ENCODE peak calls at places on chromosomes 5 and 9, in ten cellular contexts. X is small intestine, E is transverse colon, U is mammary epithelial cell, O is A549, J is neural progenitor cell, I is heart right ventricle, P is aorta, A is A673, G is adrenal gland. C is an unnamed sample. For H3K9me3, the result is how much of the 10 kb centered on the place peaks cover.

GRCh38 chr9:35687972-35688557 is 1.7 kb downstream of the TPM2 start:
- DNase-seq in X (no peak), E (no peak), U (no peak), O (no peak), J (no peak), I (peak), P (no peak), A (no peak), G (no peak), C (no peak)

GRCh38 chr5:57915536-57915935 is 432.9 kb upstream of the ACTBL2 start:
- DNase-seq in X (no peak), E (no peak), U (no peak), O (no peak), J (no peak), I (no peak), P (no peak), A (no peak), G (no peak), C (no peak)

GRCh38 chr5:53503819-53504218 is 23.4 kb downstream of the FST start:
- DNase-seq in X (no peak), E (no peak), U (no peak), O (no peak), J (no peak), I (no peak), P (no peak), A (peak), G (no peak), C (no peak)

GRCh38 chr9:79611091-79611614 is 39.4 kb downstream of the TLE4 start:
- DNase-seq in X (no peak), E (no peak), U (peak), O (no peak), J (peak), I (no peak), P (no peak), A (peak), G (peak), C (no peak)

GRCh38 chr5:126464016-126464415 is 40.8 kb downstream of the GRAMD2B start:
- DNase-seq in X (no peak), E (no peak), U (no peak), O (no peak), J (no peak), I (no peak), P (no peak), A (no peak), G (no peak), C (no peak)

GRCh38 chr5:138610468-138611294 is 35.5 kb upstream of the HSPA9 start:
- DNase-seq in X (no peak), E (no peak), U (no peak), O (peak), J (peak), I (peak), P (no peak), A (no peak), G (no peak), C (no peak)

GRCh38 chr5:78399115-78399514 is 38.7 kb downstream of the SCAMP1 start:
- DNase-seq in X (no peak), E (no peak), U (no peak), O (no peak), J (no peak), I (no peak), P (no peak), A (no peak), G (no peak), C (no peak)

GRCh38 chr5:30042677-30043076 is 1150.8 kb upstream of the CDH6 start:
- DNase-seq in X (no peak), E (no peak), U (no peak), O (no peak), J (no peak), I (no peak), P (no peak), A (no peak), G (no peak), C (no peak)

GRCh38 chr9:12961276-12961809 is 186.5 kb downstream of the LURAP1L start:
- DNase-seq in X (no peak), E (no peak), U (no peak), O (no peak), J (no peak), I (no peak), P (no peak), A (no peak), G (no peak), C (no peak)

GRCh38 chr5:140806834-140807775 is at the start of gene PCDHA4:
- DNase-seq in X (no peak), E (peak), U (peak), O (peak), J (peak), I (no peak), P (peak), A (peak), G (no peak), C (no peak)

GRCh38 chr9:2904242-2904930 is 60.5 kb upstream of the PUM3 start:
- DNase-seq in X (no peak), E (no peak), U (no peak), O (no peak), J (peak), I (no peak), P (no peak), A (no peak), G (no peak), C (no peak)

GRCh38 chr5:38780950-38781349 is 64.9 kb upstream of the OSMR start:
- DNase-seq in X (peak), E (peak), U (peak), O (no peak), J (no peak), I (peak), P (no peak), A (peak), G (peak), C (no peak)

GRCh38 chr9:115575147-115575546 is 457.2 kb upstream of the TNC start:
- DNase-seq in X (no peak), E (no peak), U (no peak), O (no peak), J (no peak), I (no peak), P (no peak), A (no peak), G (no peak), C (no peak)

GRCh38 chr5:179110528-179110927 is 50.4 kb downstream of the ZNF354C start:
- DNase-seq in X (no peak), E (no peak), U (no peak), O (no peak), J (no peak), I (no peak), P (no peak), A (no peak), G (no peak), C (no peak)
- H3K9me3 ChIP-seq in X (under half), E (under half), U (under half), O (under half), J (under half), I (half or more), P (under half), A (under half), G (under half), C (under half)

DNA sequence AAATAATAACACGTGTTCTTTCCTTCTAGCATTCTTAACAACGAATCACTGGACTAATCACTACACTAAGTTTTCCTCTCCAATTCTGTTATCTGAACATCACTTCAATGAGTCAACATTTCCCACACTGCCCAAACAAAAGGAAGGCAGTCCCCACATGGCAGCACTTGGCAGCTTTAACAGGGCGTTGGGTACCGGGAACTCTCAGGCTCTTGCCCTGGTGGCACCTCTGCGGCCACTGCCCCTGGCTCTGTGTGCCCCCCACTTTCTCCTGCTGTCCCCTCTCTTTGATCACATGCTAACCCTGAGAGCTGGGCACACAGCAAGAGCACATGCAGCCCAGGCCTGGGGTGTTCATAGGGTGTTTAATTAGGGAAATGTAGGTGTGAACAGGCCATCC is 15.7 kb downstream of the SLC6A3 start:
- DNase-seq in X (no peak), E (no peak), U (no peak), O (no peak), J (no peak), I (no peak), P (peak), A (no peak), G (no peak), C (no peak)
- H3K9me3 ChIP-seq in X (under half), E (under half), U (under half), O (under half), J (under half), I (half or more), P (under half), A (under half), G (under half), C (under half)

DNA sequence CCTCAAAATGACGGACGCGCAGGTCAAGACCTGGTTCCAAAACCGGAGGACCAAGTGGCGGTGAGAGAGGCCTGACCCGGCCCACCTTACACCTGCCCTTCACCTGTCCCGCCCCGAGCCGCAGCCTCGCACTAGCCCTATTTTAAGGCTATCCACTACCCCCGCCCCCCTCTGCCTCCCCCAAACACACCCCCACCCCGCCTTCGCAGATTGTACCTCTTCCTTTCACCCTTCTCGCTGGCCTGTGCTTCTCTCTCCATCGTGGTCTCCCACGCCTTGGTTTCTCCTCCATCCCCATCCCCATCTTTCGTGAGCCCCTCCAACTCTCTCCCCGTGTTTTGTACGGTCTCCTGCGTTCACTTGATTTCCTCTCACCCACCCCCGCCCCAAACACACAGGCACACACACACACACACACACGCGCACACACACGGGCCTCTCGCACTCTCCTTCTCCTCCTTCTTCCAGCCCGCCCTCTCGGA is 1.3 kb downstream of the TLX3 start:
- DNase-seq in X (no peak), E (no peak), U (no peak), O (no peak), J (no peak), I (no peak), P (no peak), A (no peak), G (no peak), C (no peak)
- H3K9me3 ChIP-seq in X (under half), E (under half), U (under half), O (under half), J (under half), I (under half), P (under half), A (under half), G (under half), C (under half)

DNA sequence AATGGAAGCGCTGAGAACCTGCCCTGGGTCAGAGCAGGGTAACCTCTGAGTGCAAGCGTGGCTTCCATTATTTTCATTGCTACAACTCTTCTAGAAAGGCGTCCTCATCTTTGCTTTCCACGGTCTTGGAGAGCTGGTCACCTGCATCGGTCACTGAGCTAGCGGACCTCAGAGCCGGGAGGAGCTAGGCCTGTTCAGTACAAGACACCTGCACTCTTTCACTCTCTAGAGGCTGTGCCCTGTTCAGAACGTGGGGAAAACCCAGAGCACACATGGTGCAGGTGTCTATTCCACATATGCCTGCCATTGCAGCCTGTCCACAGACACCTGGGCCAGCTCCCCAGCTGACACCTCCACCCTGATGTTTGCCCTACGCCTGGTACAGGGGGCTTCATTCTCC is 147.8 kb upstream of the IRX2 start:
- DNase-seq in X (no peak), E (no peak), U (no peak), O (no peak), J (no peak), I (no peak), P (no peak), A (no peak), G (no peak), C (no peak)
- H3K9me3 ChIP-seq in X (under half), E (under half), U (under half), O (under half), J (under half), I (under half), P (under half), A (under half), G (under half), C (under half)

DNA sequence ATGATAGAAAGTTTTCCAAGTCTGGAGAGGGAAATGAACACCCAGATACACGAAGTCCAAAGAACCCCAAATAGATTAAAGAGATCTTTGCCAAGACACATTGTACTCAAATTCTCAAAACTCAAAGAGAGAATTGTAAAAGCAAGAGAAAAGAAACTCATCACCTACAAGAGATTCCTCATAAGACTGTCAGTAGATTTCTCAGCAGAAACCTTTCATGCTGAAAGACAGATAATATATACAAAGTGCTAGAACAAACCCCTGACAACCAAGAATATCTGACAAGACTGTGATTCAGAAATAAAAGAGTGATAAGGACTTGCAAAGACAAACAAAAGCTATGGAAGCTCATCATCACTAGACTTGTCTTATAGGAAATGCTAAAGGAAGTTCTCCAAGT is 326.7 kb upstream of the ZNF608 start:
- DNase-seq in X (no peak), E (no peak), U (no peak), O (no peak), J (no peak), I (no peak), P (no peak), A (no peak), G (no peak), C (no peak)
- H3K9me3 ChIP-seq in X (under half), E (under half), U (under half), O (under half), J (under half), I (under half), P (under half), A (under half), G (under half), C (under half)

DNA sequence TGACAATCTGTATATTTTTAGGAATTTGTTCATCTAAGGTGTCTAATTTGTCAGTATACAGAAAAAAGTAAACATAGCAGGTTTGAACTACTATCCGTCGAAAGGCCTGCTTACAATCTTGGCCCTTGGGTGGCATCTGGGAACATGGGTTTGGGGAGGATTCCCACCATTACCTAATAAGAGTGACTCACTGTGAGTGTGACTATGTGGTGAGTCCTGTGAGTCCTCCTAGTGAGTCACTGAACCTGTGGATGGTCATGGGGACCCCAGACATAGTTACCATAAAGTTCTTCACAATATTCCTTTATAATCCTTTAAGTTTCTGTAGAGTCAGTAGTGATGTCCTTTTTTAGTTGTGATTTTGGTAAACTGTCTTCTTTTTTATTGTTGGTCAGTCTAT is 37.0 kb downstream of the RNF130 start:
- DNase-seq in X (no peak), E (no peak), U (peak), O (no peak), J (no peak), I (no peak), P (no peak), A (no peak), G (no peak), C (no peak)
- H3K9me3 ChIP-seq in X (under half), E (under half), U (under half), O (under half), J (under half), I (under half), P (under half), A (under half), G (under half), C (under half)

GRCh38 chr5:132246806-132247205 is 10.7 kb upstream of the PDLIM4 start:
- DNase-seq in X (no peak), E (no peak), U (no peak), O (no peak), J (no peak), I (no peak), P (no peak), A (no peak), G (no peak), C (no peak)

GRCh38 chr5:132243366-132243977 is 14.0 kb upstream of the PDLIM4 start:
- DNase-seq in X (peak), E (peak), U (peak), O (no peak), J (no peak), I (no peak), P (peak), A (no peak), G (no peak), C (no peak)

GRCh38 chr5:132251220-132251725 is 6.2 kb upstream of the PDLIM4 start:
- DNase-seq in X (no peak), E (peak), U (no peak), O (no peak), J (no peak), I (peak), P (peak), A (no peak), G (no peak), C (no peak)

GRCh38 chr5:132250547-132250946 is 6.9 kb upstream of the PDLIM4 start:
- DNase-seq in X (no peak), E (no peak), U (no peak), O (no peak), J (peak), I (peak), P (peak), A (no peak), G (no peak), C (no peak)

DNA sequence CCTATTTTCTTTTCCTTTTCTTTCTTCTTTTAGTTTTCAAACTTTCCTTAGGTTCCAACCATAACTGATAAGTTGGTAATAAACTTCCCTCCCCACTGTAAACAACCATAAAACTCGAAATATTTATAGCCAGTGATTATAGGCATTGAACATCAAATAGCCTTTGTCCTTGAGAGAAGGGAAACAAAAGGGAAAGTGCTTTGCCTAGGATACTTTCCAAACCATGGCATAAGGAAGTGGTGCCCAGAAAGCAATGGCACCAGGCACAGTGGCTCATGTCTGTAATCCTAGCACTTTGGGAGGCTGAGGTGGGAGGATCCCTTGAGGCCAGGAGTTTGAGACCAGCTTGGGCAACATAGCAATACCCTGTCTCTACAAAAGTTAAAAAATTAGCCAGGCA is 11.9 kb upstream of the PDLIM4 start:
- DNase-seq in X (peak), E (no peak), U (no peak), O (no peak), J (no peak), I (no peak), P (no peak), A (no peak), G (no peak), C (no peak)
- H3K9me3 ChIP-seq in X (under half), E (under half), U (under half), O (under half), J (under half), I (under half), P (under half), A (under half), G (under half), C (under half)

DNA sequence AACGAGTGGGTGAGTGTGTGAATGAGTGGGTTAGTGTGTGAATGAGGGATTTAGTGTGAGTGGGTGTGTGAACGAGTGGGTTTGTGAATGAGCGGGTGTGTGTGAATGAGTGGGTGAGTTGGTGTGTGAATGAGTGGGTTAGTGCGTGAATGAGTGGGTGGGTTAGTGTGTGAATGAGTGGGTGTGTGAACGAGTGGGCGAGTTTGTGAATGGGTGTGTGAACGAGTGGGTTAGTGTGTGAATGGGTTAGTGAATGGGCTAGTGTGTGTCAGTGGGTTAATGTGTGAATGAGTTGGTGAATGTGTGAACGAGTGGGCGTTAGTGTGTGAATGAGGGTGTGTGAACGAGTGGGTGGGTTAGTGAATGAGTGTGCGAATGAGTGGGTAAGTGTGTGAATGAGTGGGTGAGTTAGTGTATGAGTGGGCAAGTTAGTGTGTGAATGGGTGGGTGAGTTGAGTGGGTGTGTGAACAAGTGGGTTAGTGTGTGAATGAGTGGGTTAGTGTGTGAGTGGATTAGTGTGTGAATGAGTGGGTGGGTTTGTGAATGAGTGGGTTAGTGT is 39.6 kb downstream of the NKD2 start:
- DNase-seq in X (no peak), E (no peak), U (no peak), O (no peak), J (no peak), I (no peak), P (peak), A (no peak), G (no peak), C (no peak)
- H3K9me3 ChIP-seq in X (under half), E (under half), U (under half), O (under half), J (under half), I (under half), P (under half), A (under half), G (under half), C (under half)

DNA sequence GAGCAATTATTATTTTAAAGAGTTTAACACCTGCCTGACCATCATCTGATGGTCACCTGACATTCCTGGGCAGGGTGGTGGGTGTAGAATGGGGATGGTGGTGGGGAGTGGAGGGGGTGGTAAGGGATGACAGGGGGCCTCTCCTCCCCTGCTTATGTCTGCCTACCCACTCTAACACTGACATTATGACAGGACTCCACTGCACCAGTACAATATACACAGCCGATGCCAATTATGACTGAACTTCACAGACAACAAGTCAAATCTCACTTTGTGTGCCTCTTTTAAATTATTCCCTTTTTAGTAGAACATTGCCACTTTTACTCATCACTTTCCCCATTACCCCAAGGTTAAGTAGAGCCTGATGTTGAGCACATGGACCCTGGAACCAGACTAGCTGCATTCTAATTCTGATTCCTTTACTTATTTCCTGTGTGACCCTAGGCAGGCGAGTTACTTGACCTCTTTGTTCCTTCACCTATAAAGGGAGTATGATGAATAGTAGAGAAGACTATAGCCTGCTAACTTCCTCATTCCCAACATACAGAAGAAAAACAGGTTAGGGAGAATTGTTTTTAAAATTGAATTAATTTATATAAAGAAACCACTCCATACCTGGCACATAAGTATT is 464.7 kb downstream of the DMRT2 start:
- DNase-seq in X (no peak), E (no peak), U (no peak), O (no peak), J (no peak), I (no peak), P (no peak), A (no peak), G (no peak), C (no peak)
- H3K9me3 ChIP-seq in X (under half), E (under half), U (under half), O (under half), J (under half), I (under half), P (under half), A (under half), G (under half), C (under half)

C was measured in T-helper 17 cell.